ENCODE peak calls at places on chromosomes 7 and 10, in eight cellular contexts. L, D, F, H, P, S, U and K are unnamed samples.
A peak's percentile ranks its signal among the peaks of the same experiment; 100 is the strongest.

GRCh38 chr10:96118604-96119450 is 11.3 kb upstream of the ZNF518A start:
- DNase-seq in L (no peak), D (no peak), F (peak; percentile 24), H (no peak), P (peak; percentile 33), S (peak; percentile 98), U (no peak), K (no peak)

GRCh38 chr7:44757311-44757710 is 8.7 kb downstream of the ZMIZ2 start:
- DNase-seq in L (peak; percentile 45), D (no peak), F (no peak), H (no peak), P (no peak), S (no peak), U (no peak), K (no peak)

GRCh38 chr10:128511284-128511683 is 385.1 kb upstream of the MKI67 start:
- DNase-seq in L (peak; percentile 59), D (no peak), F (no peak), H (no peak), P (no peak), S (no peak), U (no peak), K (no peak)

GRCh38 chr10:69801434-69802315 is at the start of gene COL13A1:
- DNase-seq in L (peak; percentile 65), D (peak; percentile 25), F (no peak), H (peak; percentile 62), P (peak; percentile 27), S (peak; percentile 71), U (peak; percentile 73), K (no peak)

GRCh38 chr7:30465342-30466170 is 13.0 kb downstream of the NOD1 start:
- DNase-seq in L (no peak), D (no peak), F (no peak), H (peak; percentile 28), P (peak; percentile 27), S (no peak), U (no peak), K (no peak)

GRCh38 chr10:69272620-69273019 is 5.7 kb upstream of the HK1 start:
- DNase-seq in L (no peak), D (no peak), F (no peak), H (peak; percentile 58), P (no peak), S (no peak), U (no peak), K (no peak)

GRCh38 chr7:132218876-132219275 is 357.4 kb downstream of the PLXNA4 start:
- DNase-seq in L (no peak), D (no peak), F (peak; percentile 89), H (no peak), P (no peak), S (no peak), U (no peak), K (no peak)

GRCh38 chr7:27153526-27153925 is 1.1 kb upstream of the HOXA3 start:
- DNase-seq in L (peak; percentile 24), D (peak; percentile 10), F (no peak), H (no peak), P (no peak), S (no peak), U (no peak), K (no peak)

GRCh38 chr10:17961551-17962422 is 10.1 kb downstream of the SLC39A12 start:
- DNase-seq in L (no peak), D (no peak), F (no peak), H (no peak), P (no peak), S (no peak), U (no peak), K (no peak)

GRCh38 chr7:30920584-30921539 is 9.2 kb downstream of the AQP1 start:
- DNase-seq in L (peak; percentile 14), D (peak; percentile 31), F (no peak), H (peak; percentile 81), P (peak; percentile 9), S (no peak), U (no peak), K (no peak)

GRCh38 chr7:30005511-30005910 is 15.9 kb upstream of the SCRN1 start:
- DNase-seq in L (no peak), D (no peak), F (no peak), H (no peak), P (no peak), S (no peak), U (no peak), K (no peak)

GRCh38 chr10:80462986-80463741 is 9.1 kb downstream of the TSPAN14 start:
- DNase-seq in L (peak; percentile 59), D (no peak), F (no peak), H (peak; percentile 68), P (no peak), S (no peak), U (no peak), K (no peak)

GRCh38 chr7:34838329-34838728 is 180.3 kb downstream of the NPSR1 start:
- DNase-seq in L (no peak), D (no peak), F (no peak), H (no peak), P (no peak), S (no peak), U (no peak), K (no peak)

GRCh38 chr10:59283456-59284082 is 78.8 kb downstream of the FAM13C start:
- DNase-seq in L (peak; percentile 58), D (no peak), F (no peak), H (no peak), P (no peak), S (no peak), U (no peak), K (no peak)

GRCh38 chr7:111677848-111678247 is 115.6 kb upstream of the IMMP2L start:
- DNase-seq in L (no peak), D (no peak), F (no peak), H (no peak), P (no peak), S (no peak), U (no peak), K (no peak)

GRCh38 chr10:103493362-103493871 is at the start of gene NEURL1:
- DNase-seq in L (peak; percentile 85), D (no peak), F (no peak), H (no peak), P (no peak), S (no peak), U (no peak), K (peak; percentile 41)

GRCh38 chr7:140778975-140779374 is 82.5 kb downstream of the NDUFB2 start:
- DNase-seq in L (no peak), D (no peak), F (no peak), H (no peak), P (no peak), S (no peak), U (no peak), K (no peak)

DNA sequence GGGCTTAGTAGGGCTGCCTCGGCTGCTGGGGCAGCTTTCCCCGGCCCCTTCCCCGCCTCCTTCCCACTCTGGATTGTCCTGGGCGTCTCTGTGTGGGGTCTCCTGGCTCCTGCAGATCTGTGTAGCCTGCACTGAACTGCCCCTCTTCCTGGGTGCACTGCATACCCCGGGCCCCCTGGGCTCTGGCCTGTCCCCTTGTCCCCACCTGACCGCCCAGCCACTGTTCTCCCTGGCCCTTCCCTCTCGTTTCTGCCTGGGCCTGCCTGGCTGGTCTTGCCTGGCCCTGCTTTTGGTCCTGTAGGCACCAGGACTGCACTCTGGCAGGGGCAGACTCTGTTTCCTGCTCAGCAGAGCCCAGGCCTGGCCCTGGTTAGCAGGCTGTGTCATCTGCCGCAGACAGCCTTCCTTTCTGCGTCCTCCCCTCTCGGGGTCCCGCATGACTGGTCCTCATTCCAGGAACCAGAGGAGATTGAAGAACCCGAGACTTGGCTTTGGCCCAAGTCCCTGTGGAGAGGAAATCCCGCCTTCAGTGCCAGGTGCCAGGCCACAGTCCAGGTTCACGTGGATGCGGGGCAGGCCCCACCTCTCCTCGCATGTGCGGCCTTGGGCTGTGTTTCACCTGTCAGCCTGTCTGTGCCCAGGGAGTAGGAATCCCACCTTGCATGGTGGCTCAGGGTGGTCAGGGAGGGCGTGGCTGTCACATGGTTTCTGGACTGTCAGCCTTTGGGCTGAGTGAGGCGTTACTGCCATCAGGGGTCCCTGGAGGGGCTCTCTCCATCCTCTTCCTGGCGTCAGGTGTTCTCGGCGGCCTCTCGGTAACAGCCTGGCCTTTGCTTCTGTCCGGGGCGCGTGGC is 9.2 kb downstream of the INPP5A start:
- DNase-seq in L (no peak), D (peak; percentile 50), F (no peak), H (no peak), P (peak; percentile 42), S (no peak), U (no peak), K (no peak)
- TF ChIP-seq POLR2AphosphoS5 in L (no peak), D (no peak), F (no peak), H (no peak), P (no peak), S (no peak), U (no peak), K (no peak)

GRCh38 chr7:138460176-138460648 is at the start of gene TRIM24:
- DNase-seq in L (peak; percentile 99), D (peak; percentile 98), F (no peak), H (no peak), P (no peak), S (no peak), U (no peak), K (peak; percentile 85)
- TF ChIP-seq POLR2AphosphoS5 in L (peak; percentile 89), D (peak; percentile 86), F (peak; percentile 80), H (peak; percentile 76), P (peak; percentile 92), S (peak; percentile 74), U (peak; percentile 64), K (no peak)

GRCh38 chr10:126459878-126460481 is 71.7 kb upstream of the ADAM12 start:
- DNase-seq in L (no peak), D (peak; percentile 57), F (peak; percentile 38), H (no peak), P (no peak), S (peak; percentile 72), U (no peak), K (no peak)
- TF ChIP-seq POLR2AphosphoS5 in L (no peak), D (no peak), F (no peak), H (no peak), P (no peak), S (no peak), U (no peak), K (no peak)

GRCh38 chr7:5704534-5704922 is 76.9 kb downstream of the RNF216 start:
- DNase-seq in L (peak; percentile 75), D (peak; percentile 74), F (peak; percentile 75), H (peak; percentile 87), P (peak; percentile 79), S (peak; percentile 49), U (peak; percentile 44), K (no peak)
- TF ChIP-seq POLR2AphosphoS5 in L (no peak), D (peak; percentile 47), F (no peak), H (no peak), P (no peak), S (no peak), U (no peak), K (no peak)